ENCODE peak calls at places on chromosomes 4 and X, in nine cellular contexts. X, V, L, R, U, P, N, Q and B are unnamed samples.
A peak's percentile ranks its signal among the peaks of the same experiment; 100 is the strongest.

GRCh38 chr4:25002679-25003078 is 28.1 kb downstream of the LGI2 start:
- DNase-seq in P (no peak), N (no peak), L (no peak), Q (no peak), V (no peak), X (no peak), R (no peak), U (no peak), B (no peak)

GRCh38 chrX:24748196-24748595 is 54.5 kb downstream of the POLA1 start:
- DNase-seq in Q (no peak), N (no peak), R (no peak), U (no peak), L (no peak), X (no peak), V (no peak), P (no peak), B (no peak)

GRCh38 chrX:119118780-119119395 is 8.7 kb downstream of the KIAA1210 start:
- DNase-seq in Q (no peak), X (peak; percentile 12), N (peak; percentile 27), L (peak; percentile 37), U (peak; percentile 37), R (peak; percentile 0), P (peak; percentile 60), V (peak; percentile 67), B (peak; percentile 33)

GRCh38 chrX:120456973-120457372 is 12.1 kb downstream of the LAMP2 start:
- DNase-seq in V (peak; percentile 49), P (no peak), L (no peak), N (peak; percentile 70), Q (no peak), X (no peak), U (peak; percentile 65), R (no peak), B (peak; percentile 47)

GRCh38 chr4:95877636-95878035 is 37.7 kb downstream of the PDHA2 start:
- DNase-seq in P (no peak), V (no peak), R (no peak), Q (no peak), X (no peak), L (no peak), N (no peak), U (no peak), B (no peak)

GRCh38 chr4:24704152-24704551 is 91.2 kb upstream of the SOD3 start:
- DNase-seq in Q (no peak), X (no peak), R (no peak), P (peak; percentile 55), L (no peak), N (no peak), U (no peak), V (no peak), B (no peak)

GRCh38 chrX:7993873-7994272 is 66.7 kb upstream of the PNPLA4 start:
- DNase-seq in P (no peak), U (no peak), R (no peak), X (no peak), V (no peak), Q (no peak), L (no peak), N (no peak), B (no peak)

GRCh38 chrX:102968216-102968615 is 31.1 kb downstream of the RAB40AL start:
- DNase-seq in R (no peak), Q (no peak), L (no peak), X (no peak), V (peak; percentile 49), N (no peak), U (peak; percentile 81), P (no peak), B (no peak)

GRCh38 chrX:153948002-153948466 is 3.6 kb upstream of the RENBP start:
- DNase-seq in P (no peak), U (no peak), V (no peak), N (no peak), X (no peak), R (no peak), Q (no peak), L (no peak), B (no peak)

GRCh38 chrX:19852014-19853005 is 35.1 kb downstream of the SH3KBP1 start:
- DNase-seq in P (no peak), V (peak; percentile 68), Q (no peak), N (peak; percentile 60), L (no peak), X (no peak), R (no peak), U (peak; percentile 67), B (peak; percentile 38)

GRCh38 chr4:145182212-145182611 is 1.8 kb upstream of the OTUD4 start:
- DNase-seq in P (no peak), U (no peak), N (no peak), V (no peak), R (no peak), X (no peak), L (no peak), Q (no peak), B (no peak)

GRCh38 chr4:39384563-39384962 is 18.4 kb upstream of the RFC1 start:
- DNase-seq in N (no peak), U (no peak), P (no peak), R (no peak), Q (no peak), V (no peak), L (no peak), X (no peak), B (no peak)

GRCh38 chrX:48966796-48967579 is 4.7 kb downstream of the KCND1 start:
- DNase-seq in U (peak; percentile 70), P (no peak), L (no peak), N (peak; percentile 53), Q (no peak), X (no peak), R (no peak), V (peak; percentile 51), B (peak; percentile 38)

GRCh38 chr4:95392886-95393285 is 155.9 kb downstream of the UNC5C start:
- DNase-seq in P (no peak), Q (no peak), X (no peak), V (no peak), R (no peak), N (no peak), U (no peak), L (no peak), B (no peak)

GRCh38 chr4:8119877-8120276 is 38.7 kb downstream of the ABLIM2 start:
- DNase-seq in V (no peak), Q (no peak), U (no peak), X (no peak), L (no peak), N (no peak), R (no peak), P (no peak), B (no peak)

GRCh38 chrX:23782455-23782854 is 518 bp upstream of the SAT1 start:
- DNase-seq in V (peak; percentile 57), U (no peak), P (no peak), X (no peak), N (no peak), R (no peak), L (no peak), Q (no peak), B (no peak)

GRCh38 chr4:170853422-170854021 is 763.8 kb upstream of the AADAT start:
- DNase-seq in P (peak; percentile 68), X (no peak), N (peak; percentile 11), V (peak; percentile 46), R (peak; percentile 0), U (peak; percentile 16), Q (no peak), L (peak; percentile 2), B (peak; percentile 41)

GRCh38 chrX:12210196-12210815 is 72.0 kb downstream of the FRMPD4 start:
- DNase-seq in R (no peak), V (peak; percentile 84), N (peak; percentile 70), X (no peak), U (peak; percentile 73), Q (no peak), P (no peak), L (no peak), B (peak; percentile 73)

GRCh38 chr4:122041312-122041711 is 89.5 kb upstream of the TRPC3 start:
- DNase-seq in R (no peak), U (no peak), N (no peak), V (no peak), L (no peak), P (no peak), Q (no peak), X (no peak), B (no peak)

GRCh38 chrX:46965125-46965758 is 53.0 kb downstream of the JADE3 start:
- DNase-seq in Q (no peak), L (no peak), R (no peak), P (no peak), V (peak; percentile 38), N (peak; percentile 23), U (peak; percentile 36), X (no peak), B (peak; percentile 48)

GRCh38 chrX:110852180-110852579 is 56.6 kb upstream of the CHRDL1 start:
- DNase-seq in U (peak; percentile 21), N (peak; percentile 3), R (no peak), L (peak; percentile 9), X (no peak), P (no peak), Q (no peak), V (peak; percentile 53), B (no peak)

GRCh38 chrX:123077671-123078070 is 106.4 kb upstream of the GRIA3 start:
- DNase-seq in P (no peak), L (no peak), N (peak; percentile 11), R (no peak), X (no peak), U (no peak), V (no peak), Q (no peak), B (no peak)

GRCh38 chrX:39577976-39578962 is 519.5 kb downstream of the BCOR start:
- DNase-seq in U (no peak), N (peak; percentile 15), Q (peak; percentile 23), L (peak; percentile 11), X (peak; percentile 2), V (no peak), R (no peak), P (no peak), B (no peak)

GRCh38 chr4:96630839-96631238 is 790.9 kb downstream of the PDHA2 start:
- DNase-seq in Q (no peak), R (no peak), V (no peak), L (no peak), N (no peak), P (no peak), U (no peak), X (no peak), B (no peak)

GRCh38 chr4:73609688-73610087 is 10.5 kb downstream of the RASSF6 start:
- DNase-seq in U (peak; percentile 70), N (no peak), L (peak; percentile 34), Q (no peak), X (no peak), R (no peak), P (no peak), V (peak; percentile 83), B (peak; percentile 76)

GRCh38 chr4:152304220-152304619 is 231.7 kb downstream of the FBXW7 start:
- DNase-seq in U (no peak), V (no peak), N (peak; percentile 18), L (no peak), P (no peak), R (no peak), X (no peak), Q (no peak), B (no peak)

GRCh38 chr4:122224348-122224747 is 72.2 kb downstream of the BLTP1 start:
- DNase-seq in X (no peak), Q (no peak), R (no peak), U (peak; percentile 17), P (no peak), L (no peak), N (peak; percentile 5), V (peak; percentile 38), B (peak; percentile 21)

GRCh38 chrX:141652315-141652714 is 46.2 kb downstream of the SPANXD start:
- DNase-seq in Q (no peak), N (no peak), X (no peak), R (no peak), V (peak; percentile 23), P (no peak), L (no peak), U (peak; percentile 3), B (no peak)

GRCh38 chr4:114562176-114562904 is 36.3 kb upstream of the UGT8 start:
- DNase-seq in N (no peak), X (no peak), V (no peak), P (no peak), Q (no peak), R (no peak), L (no peak), U (no peak), B (no peak)

GRCh38 chrX:10769165-10769564 is 148.8 kb upstream of the MID1 start:
- DNase-seq in Q (peak; percentile 26), P (no peak), L (peak; percentile 75), U (peak; percentile 44), N (peak; percentile 54), X (no peak), V (peak; percentile 60), R (no peak), B (peak; percentile 37)